ENCODE peak calls at places on chromosome 14, in six cellular contexts. One of them, this sample, is unnamed.

GRCh38 chr14:58368951-58369350 is 26.8 kb upstream of the TOMM20L start:
- DNase-seq in astrocyte of the spinal cord: no peak
- DNase-seq in endothelial cell of umbilical vein: peak; percentile 59
- DNase-seq in breast epithelium: no peak
- DNase-seq in cardiac muscle cell: no peak
- DNase-seq in HFF-Myc: no peak
- DNase-seq in this sample: peak; percentile 26

GRCh38 chr14:60656755-60657608 is 7.7 kb upstream of the SIX1 start:
- DNase-seq in astrocyte of the spinal cord: peak; percentile 78
- DNase-seq in endothelial cell of umbilical vein: peak; percentile 65
- DNase-seq in breast epithelium: no peak
- DNase-seq in cardiac muscle cell: peak; percentile 73
- DNase-seq in HFF-Myc: no peak
- DNase-seq in this sample: peak; percentile 80

GRCh38 chr14:99780690-99781089 is 12.5 kb upstream of the EML1 start:
- DNase-seq in astrocyte of the spinal cord: no peak
- DNase-seq in endothelial cell of umbilical vein: no peak
- DNase-seq in breast epithelium: no peak
- DNase-seq in cardiac muscle cell: no peak
- DNase-seq in HFF-Myc: no peak
- DNase-seq in this sample: no peak

GRCh38 chr14:21917699-21918436 is 244.2 kb upstream of the OR4E1 start:
- DNase-seq in astrocyte of the spinal cord: peak; percentile 55
- DNase-seq in endothelial cell of umbilical vein: peak; percentile 91
- DNase-seq in breast epithelium: no peak
- DNase-seq in cardiac muscle cell: peak; percentile 62
- DNase-seq in HFF-Myc: peak; percentile 7
- DNase-seq in this sample: peak; percentile 66

GRCh38 chr14:56807586-56808168 is 2.6 kb downstream of the OTX2 start:
- DNase-seq in astrocyte of the spinal cord: no peak
- DNase-seq in endothelial cell of umbilical vein: no peak
- DNase-seq in breast epithelium: no peak
- DNase-seq in cardiac muscle cell: peak; percentile 51
- DNase-seq in HFF-Myc: no peak
- DNase-seq in this sample: no peak

GRCh38 chr14:22829661-22830328 is at the start of gene MRPL52:
- DNase-seq in astrocyte of the spinal cord: peak; percentile 92
- DNase-seq in endothelial cell of umbilical vein: peak; percentile 84
- DNase-seq in breast epithelium: peak; percentile 87
- DNase-seq in cardiac muscle cell: peak; percentile 92
- DNase-seq in HFF-Myc: no peak
- DNase-seq in this sample: peak; percentile 90

GRCh38 chr14:100859781-100860180 is 33.9 kb downstream of the MEG3 start:
- DNase-seq in astrocyte of the spinal cord: no peak
- DNase-seq in endothelial cell of umbilical vein: no peak
- DNase-seq in breast epithelium: no peak
- DNase-seq in cardiac muscle cell: no peak
- DNase-seq in HFF-Myc: no peak
- DNase-seq in this sample: no peak

GRCh38 chr14:20501346-20501745 is 4.0 kb upstream of the RNASE10 start:
- DNase-seq in astrocyte of the spinal cord: peak; percentile 33
- DNase-seq in endothelial cell of umbilical vein: peak; percentile 45
- DNase-seq in breast epithelium: no peak
- DNase-seq in cardiac muscle cell: no peak
- DNase-seq in HFF-Myc: no peak
- DNase-seq in this sample: peak; percentile 81

GRCh38 chr14:24349742-24350141 is 10.0 kb upstream of the RIPK3 start:
- DNase-seq in astrocyte of the spinal cord: no peak
- DNase-seq in endothelial cell of umbilical vein: no peak
- DNase-seq in breast epithelium: no peak
- DNase-seq in cardiac muscle cell: no peak
- DNase-seq in HFF-Myc: no peak
- DNase-seq in this sample: no peak

GRCh38 chr14:47366006-47366405 is 309.4 kb downstream of the MDGA2 start:
- DNase-seq in astrocyte of the spinal cord: no peak
- DNase-seq in endothelial cell of umbilical vein: no peak
- DNase-seq in breast epithelium: no peak
- DNase-seq in cardiac muscle cell: no peak
- DNase-seq in HFF-Myc: no peak
- DNase-seq in this sample: no peak

GRCh38 chr14:21071225-21072041 is 1.3 kb downstream of the ARHGEF40 start:
- DNase-seq in astrocyte of the spinal cord: peak; percentile 98
- DNase-seq in endothelial cell of umbilical vein: peak; percentile 84
- DNase-seq in breast epithelium: peak; percentile 71
- DNase-seq in cardiac muscle cell: peak; percentile 84
- DNase-seq in HFF-Myc: peak; percentile 76
- DNase-seq in this sample: peak; percentile 92

GRCh38 chr14:22836301-22837058 is at the start of gene MMP14:
- DNase-seq in astrocyte of the spinal cord: peak; percentile 93
- DNase-seq in endothelial cell of umbilical vein: peak; percentile 92
- DNase-seq in breast epithelium: peak; percentile 80
- DNase-seq in cardiac muscle cell: no peak
- DNase-seq in HFF-Myc: no peak
- DNase-seq in this sample: peak; percentile 95

GRCh38 chr14:98926151-98926550 is 345.8 kb downstream of the BCL11B start:
- DNase-seq in astrocyte of the spinal cord: no peak
- DNase-seq in endothelial cell of umbilical vein: no peak
- DNase-seq in breast epithelium: no peak
- DNase-seq in cardiac muscle cell: no peak
- DNase-seq in HFF-Myc: no peak
- DNase-seq in this sample: no peak

GRCh38 chr14:76510255-76510654 is 134.3 kb downstream of the ESRRB start:
- DNase-seq in astrocyte of the spinal cord: no peak
- DNase-seq in endothelial cell of umbilical vein: no peak
- DNase-seq in breast epithelium: no peak
- DNase-seq in cardiac muscle cell: no peak
- DNase-seq in HFF-Myc: no peak
- DNase-seq in this sample: no peak

GRCh38 chr14:35704793-35705493 is 104.2 kb downstream of the RALGAPA1 start:
- DNase-seq in astrocyte of the spinal cord: no peak
- DNase-seq in endothelial cell of umbilical vein: no peak
- DNase-seq in breast epithelium: no peak
- DNase-seq in cardiac muscle cell: no peak
- DNase-seq in HFF-Myc: no peak
- DNase-seq in this sample: no peak

GRCh38 chr14:73718742-73719251 is 4.6 kb upstream of the PNMA1 start:
- DNase-seq in astrocyte of the spinal cord: peak; percentile 42
- DNase-seq in endothelial cell of umbilical vein: no peak
- DNase-seq in breast epithelium: no peak
- DNase-seq in cardiac muscle cell: no peak
- DNase-seq in HFF-Myc: no peak
- DNase-seq in this sample: no peak

GRCh38 chr14:100278702-100279101 is 27.5 kb downstream of the SLC25A29 start:
- DNase-seq in astrocyte of the spinal cord: peak; percentile 67
- DNase-seq in endothelial cell of umbilical vein: peak; percentile 40
- DNase-seq in breast epithelium: no peak
- DNase-seq in cardiac muscle cell: no peak
- DNase-seq in HFF-Myc: peak; percentile 16
- DNase-seq in this sample: peak; percentile 73

GRCh38 chr14:55240526-55241178 is 30.6 kb upstream of the FBXO34 start:
- DNase-seq in astrocyte of the spinal cord: peak; percentile 14
- DNase-seq in endothelial cell of umbilical vein: no peak
- DNase-seq in breast epithelium: no peak
- DNase-seq in cardiac muscle cell: no peak
- DNase-seq in HFF-Myc: no peak
- DNase-seq in this sample: peak; percentile 35

GRCh38 chr14:103530390-103530789 is 1.4 kb downstream of the TRMT61A start:
- DNase-seq in astrocyte of the spinal cord: no peak
- DNase-seq in endothelial cell of umbilical vein: no peak
- DNase-seq in breast epithelium: no peak
- DNase-seq in cardiac muscle cell: peak; percentile 82
- DNase-seq in HFF-Myc: no peak
- DNase-seq in this sample: no peak
- H3K4me3 ChIP-seq in astrocyte of the spinal cord: peak overlapping the region; percentile 92
- H3K4me3 ChIP-seq in endothelial cell of umbilical vein: no peak overlapping the region
- H3K4me3 ChIP-seq in breast epithelium: no peak overlapping the region
- H3K4me3 ChIP-seq in cardiac muscle cell: no peak overlapping the region
- H3K4me3 ChIP-seq in HFF-Myc: peak overlapping the region; percentile 98
- H3K4me3 ChIP-seq in this sample: no peak overlapping the region

DNA sequence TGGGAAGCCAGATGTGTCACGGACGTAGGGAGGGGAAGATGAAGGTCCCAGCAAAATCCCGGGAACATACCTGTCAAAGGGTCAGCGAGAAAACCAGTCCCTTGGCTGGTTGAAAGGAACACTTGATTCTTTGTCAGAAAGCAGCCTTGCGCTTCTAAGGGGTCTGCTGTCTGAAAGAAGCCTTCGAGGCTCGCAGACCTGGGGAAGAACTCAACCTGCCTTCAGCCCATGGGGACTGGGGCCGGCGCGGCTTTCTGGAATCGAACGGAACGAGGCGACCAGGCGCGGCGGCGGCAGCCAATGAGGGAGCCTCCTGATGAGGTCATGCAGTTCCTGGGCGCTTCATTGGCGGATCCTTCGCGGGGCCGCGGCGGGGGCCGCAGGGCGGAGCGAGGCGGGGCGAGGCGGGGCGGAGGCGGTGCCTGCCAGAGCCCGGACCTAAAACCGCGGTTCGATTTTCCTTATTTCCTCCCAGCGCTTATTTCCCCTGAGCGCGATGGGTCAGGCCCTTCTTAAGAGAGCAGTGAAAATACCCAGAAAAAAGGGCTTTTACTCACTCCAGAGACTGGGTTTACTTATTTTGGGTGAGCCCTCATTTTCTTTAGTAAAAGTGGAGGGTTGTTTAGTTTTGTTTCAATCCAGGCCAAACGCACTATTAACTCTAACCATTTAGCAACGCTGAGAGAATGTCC is 11.8 kb upstream of the TTC7B start:
- DNase-seq in astrocyte of the spinal cord: peak; percentile 84
- DNase-seq in endothelial cell of umbilical vein: peak; percentile 93
- DNase-seq in breast epithelium: peak; percentile 91
- DNase-seq in cardiac muscle cell: peak; percentile 93
- DNase-seq in HFF-Myc: peak; percentile 49
- DNase-seq in this sample: peak; percentile 86
- H3K4me3 ChIP-seq in astrocyte of the spinal cord: peak overlapping the region; percentile 21
- H3K4me3 ChIP-seq in endothelial cell of umbilical vein: peak overlapping the region; percentile 15
- H3K4me3 ChIP-seq in breast epithelium: peak overlapping the region; percentile 23
- H3K4me3 ChIP-seq in cardiac muscle cell: peak overlapping the region; percentile 10
- H3K4me3 ChIP-seq in HFF-Myc: peak overlapping the region; percentile 40
- H3K4me3 ChIP-seq in this sample: peak overlapping the region; percentile 23

GRCh38 chr14:70871863-70872677 is 35.2 kb upstream of the PCNX1 start:
- DNase-seq in astrocyte of the spinal cord: no peak
- DNase-seq in endothelial cell of umbilical vein: no peak
- DNase-seq in breast epithelium: no peak
- DNase-seq in cardiac muscle cell: no peak
- DNase-seq in HFF-Myc: no peak
- DNase-seq in this sample: no peak
- H3K4me3 ChIP-seq in astrocyte of the spinal cord: no peak overlapping the region
- H3K4me3 ChIP-seq in endothelial cell of umbilical vein: no peak overlapping the region
- H3K4me3 ChIP-seq in breast epithelium: no peak overlapping the region
- H3K4me3 ChIP-seq in cardiac muscle cell: no peak overlapping the region
- H3K4me3 ChIP-seq in HFF-Myc: no peak overlapping the region
- H3K4me3 ChIP-seq in this sample: no peak overlapping the region

GRCh38 chr14:104280085-104280901 is 141.9 kb downstream of the KIF26A start:
- DNase-seq in astrocyte of the spinal cord: no peak
- DNase-seq in endothelial cell of umbilical vein: no peak
- DNase-seq in breast epithelium: no peak
- DNase-seq in cardiac muscle cell: no peak
- DNase-seq in HFF-Myc: no peak
- DNase-seq in this sample: no peak

GRCh38 chr14:104278214-104278534 is 139.8 kb downstream of the KIF26A start:
- DNase-seq in astrocyte of the spinal cord: no peak
- DNase-seq in endothelial cell of umbilical vein: no peak
- DNase-seq in breast epithelium: no peak
- DNase-seq in cardiac muscle cell: no peak
- DNase-seq in HFF-Myc: no peak
- DNase-seq in this sample: no peak

GRCh38 chr14:104277416-104278213 is 139.2 kb downstream of the KIF26A start:
- DNase-seq in astrocyte of the spinal cord: no peak
- DNase-seq in endothelial cell of umbilical vein: no peak
- DNase-seq in breast epithelium: no peak
- DNase-seq in cardiac muscle cell: no peak
- DNase-seq in HFF-Myc: no peak
- DNase-seq in this sample: no peak

GRCh38 chr14:104280902-104281767 is 142.7 kb downstream of the KIF26A start:
- DNase-seq in astrocyte of the spinal cord: no peak
- DNase-seq in endothelial cell of umbilical vein: no peak
- DNase-seq in breast epithelium: no peak
- DNase-seq in cardiac muscle cell: no peak
- DNase-seq in HFF-Myc: no peak
- DNase-seq in this sample: no peak

GRCh38 chr14:104276435-104276834 is 138.0 kb downstream of the KIF26A start:
- DNase-seq in astrocyte of the spinal cord: no peak
- DNase-seq in endothelial cell of umbilical vein: no peak
- DNase-seq in breast epithelium: no peak
- DNase-seq in cardiac muscle cell: no peak
- DNase-seq in HFF-Myc: no peak
- DNase-seq in this sample: no peak
- H3K4me3 ChIP-seq in astrocyte of the spinal cord: no peak overlapping the region
- H3K4me3 ChIP-seq in endothelial cell of umbilical vein: no peak overlapping the region
- H3K4me3 ChIP-seq in breast epithelium: no peak overlapping the region
- H3K4me3 ChIP-seq in cardiac muscle cell: no peak overlapping the region
- H3K4me3 ChIP-seq in HFF-Myc: no peak overlapping the region
- H3K4me3 ChIP-seq in this sample: no peak overlapping the region

DNA sequence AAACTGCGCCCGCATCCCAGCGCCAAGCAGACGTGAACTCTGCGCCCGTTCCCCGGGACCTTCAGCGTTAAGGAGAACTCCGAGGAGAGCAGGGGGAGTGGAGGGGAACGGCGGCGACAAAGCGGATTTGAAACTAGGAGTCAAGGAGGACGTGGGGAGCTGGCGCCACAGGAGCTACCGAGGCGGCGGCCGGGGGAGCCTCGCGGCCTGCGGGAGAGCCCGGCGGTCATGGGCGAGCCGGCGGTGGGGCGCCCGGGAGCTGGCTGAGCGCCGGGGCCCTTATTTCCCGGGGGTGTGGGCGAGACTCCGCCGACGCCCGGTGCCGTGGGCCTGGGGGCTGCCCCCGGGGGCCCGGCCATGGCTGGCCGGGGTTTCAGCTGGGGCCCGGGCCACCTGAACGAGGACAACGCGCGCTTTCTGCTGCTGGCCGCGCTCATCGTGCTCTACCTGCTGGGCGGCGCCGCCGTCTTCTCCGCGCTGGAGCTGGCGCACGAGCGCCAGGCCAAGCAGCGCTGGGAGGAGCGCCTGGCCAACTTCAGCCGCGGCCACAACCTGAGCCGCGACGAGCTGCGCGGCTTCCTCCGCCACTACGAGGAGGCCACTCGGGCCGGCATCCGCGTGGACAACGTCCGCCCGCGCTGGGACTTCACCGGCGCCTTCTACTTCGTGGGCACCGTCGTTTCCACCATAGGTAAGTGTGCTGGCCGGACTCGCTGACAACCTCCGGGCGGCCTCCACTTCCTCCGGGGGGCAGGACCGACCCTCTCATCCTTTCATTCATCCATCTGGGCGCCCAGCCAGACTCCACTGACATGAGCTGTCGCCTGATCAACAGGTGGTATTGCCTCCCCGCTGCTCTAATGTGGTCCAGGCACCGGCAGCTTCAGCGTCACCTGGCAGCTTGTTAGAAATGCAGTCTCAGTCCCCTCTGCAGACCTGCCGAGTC is at the start of gene KCNK13:
- DNase-seq in astrocyte of the spinal cord: no peak
- DNase-seq in endothelial cell of umbilical vein: peak; percentile 9
- DNase-seq in breast epithelium: no peak
- DNase-seq in cardiac muscle cell: peak; percentile 43
- DNase-seq in HFF-Myc: no peak
- DNase-seq in this sample: no peak
- H3K4me3 ChIP-seq in astrocyte of the spinal cord: peak within 1 kb of the TSS; percentile 40
- H3K4me3 ChIP-seq in endothelial cell of umbilical vein: peak within 1 kb of the TSS; percentile 53
- H3K4me3 ChIP-seq in breast epithelium: peak within 1 kb of the TSS; percentile 38
- H3K4me3 ChIP-seq in cardiac muscle cell: peak within 1 kb of the TSS; percentile 37
- H3K4me3 ChIP-seq in HFF-Myc: peak within 1 kb of the TSS; percentile 35
- H3K4me3 ChIP-seq in this sample: peak within 1 kb of the TSS; percentile 49

GRCh38 chr14:70714055-70714550 is 72.4 kb downstream of the TTC9 start:
- DNase-seq in astrocyte of the spinal cord: peak; percentile 66
- DNase-seq in endothelial cell of umbilical vein: peak; percentile 67
- DNase-seq in breast epithelium: no peak
- DNase-seq in cardiac muscle cell: peak; percentile 79
- DNase-seq in HFF-Myc: peak; percentile 39
- DNase-seq in this sample: peak; percentile 71
- H3K4me3 ChIP-seq in astrocyte of the spinal cord: no peak overlapping the region
- H3K4me3 ChIP-seq in endothelial cell of umbilical vein: no peak overlapping the region
- H3K4me3 ChIP-seq in breast epithelium: no peak overlapping the region
- H3K4me3 ChIP-seq in cardiac muscle cell: no peak overlapping the region
- H3K4me3 ChIP-seq in HFF-Myc: no peak overlapping the region
- H3K4me3 ChIP-seq in this sample: no peak overlapping the region

This sample was measured in cardiac fibroblast.